ENCODE peak calls at places on chromosomes 6 and 20, in six cellular contexts. R, H, Q, C, L and E are unnamed samples.

GRCh38 chr6:126947070-126947469 is 171.4 kb upstream of the RSPO3 start:
- DNase-seq in H (no peak), L (no peak), R (peak; percentile 39), C (no peak), Q (no peak), E (peak; percentile 40)

GRCh38 chr6:125888989-125889656 is 67.4 kb upstream of the HINT3 start:
- DNase-seq in L (no peak), H (no peak), Q (peak; percentile 47), C (no peak), R (no peak), E (no peak)

GRCh38 chr6:139323511-139324445 is 32.0 kb upstream of the TXLNB start:
- DNase-seq in L (peak; percentile 89), H (peak; percentile 76), R (peak; percentile 88), Q (no peak), C (peak; percentile 37), E (peak; percentile 38)

GRCh38 chr20:17473662-17474061 is 57.5 kb downstream of the BFSP1 start:
- DNase-seq in C (no peak), H (no peak), R (no peak), Q (no peak), L (no peak), E (no peak)

GRCh38 chr20:24135786-24136185 is 147.2 kb upstream of the GGTLC1 start:
- DNase-seq in Q (no peak), R (no peak), L (no peak), H (no peak), C (no peak), E (no peak)

GRCh38 chr6:170117111-170117972 is 173.5 kb downstream of the DLL1 start:
- DNase-seq in H (no peak), Q (no peak), L (peak; percentile 76), R (peak; percentile 28), C (no peak), E (no peak)

GRCh38 chr6:30646450-30647038 is 389 bp upstream of the C6orf136 start:
- DNase-seq in Q (peak; percentile 12), H (peak; percentile 97), R (peak; percentile 95), C (peak; percentile 95), L (peak; percentile 80), E (peak; percentile 91)

GRCh38 chr6:63856271-63856670 is 220.7 kb downstream of the PHF3 start:
- DNase-seq in H (no peak), Q (no peak), C (no peak), R (no peak), L (no peak), E (no peak)

GRCh38 chr20:33555755-33556154 is 65.9 kb downstream of the CBFA2T2 start:
- DNase-seq in H (no peak), C (no peak), Q (no peak), L (no peak), R (no peak), E (no peak)

GRCh38 chr20:47992021-47992467 is 206.8 kb upstream of the SULF2 start:
- DNase-seq in R (no peak), L (no peak), Q (no peak), H (no peak), C (no peak), E (no peak)

GRCh38 chr6:92132446-92132845 is 1286.9 kb downstream of the EPHA7 start:
- DNase-seq in Q (no peak), L (no peak), R (no peak), H (no peak), C (no peak), E (no peak)

GRCh38 chr6:96537726-96538125 is 16.1 kb downstream of the UFL1 start:
- DNase-seq in R (no peak), C (no peak), H (no peak), Q (no peak), L (no peak), E (no peak)

GRCh38 chr6:7726416-7727149 is 684 bp downstream of the BMP6 start:
- DNase-seq in Q (peak; percentile 44), C (no peak), H (no peak), R (no peak), L (peak; percentile 82), E (no peak)

GRCh38 chr6:131792091-131792496 is 15.7 kb upstream of the ENPP1 start:
- DNase-seq in C (no peak), R (no peak), L (no peak), Q (no peak), H (no peak), E (no peak)

GRCh38 chr6:113457156-113457555 is 400.0 kb upstream of the MARCKS start:
- DNase-seq in L (no peak), C (no peak), H (no peak), Q (no peak), R (peak; percentile 67), E (no peak)

GRCh38 chr20:13995086-13995665 is at the start of gene MACROD2:
- DNase-seq in H (peak; percentile 95), R (peak; percentile 92), C (peak; percentile 90), Q (peak; percentile 99), L (peak; percentile 90), E (peak; percentile 74)

GRCh38 chr20:13990465-13990864 is at the start of gene SEL1L2:
- DNase-seq in L (no peak), H (no peak), R (no peak), Q (peak; percentile 57), C (no peak), E (no peak)

GRCh38 chr20:13991311-13991710 is 897 bp upstream of the SEL1L2 start:
- DNase-seq in H (no peak), L (no peak), Q (no peak), R (no peak), C (no peak), E (no peak)

GRCh38 chr20:13995841-13996240 is 525 bp downstream of the MACROD2 start:
- DNase-seq in Q (peak; percentile 57), R (peak; percentile 49), L (no peak), H (peak; percentile 74), C (peak; percentile 32), E (peak; percentile 16)

GRCh38 chr20:13996265-13996664 is 949 bp downstream of the MACROD2 start:
- DNase-seq in H (no peak), C (no peak), R (no peak), Q (no peak), L (no peak), E (no peak)
- H3K4me3 ChIP-seq in H (peak overlapping the region; percentile 69), C (peak overlapping the region; percentile 75), R (peak overlapping the region; percentile 70), Q (peak overlapping the region; percentile 77), L (peak overlapping the region; percentile 59), E (peak overlapping the region; percentile 77)

GRCh38 chr6:32664354-32664753 is 2.1 kb downstream of the HLA-DQB1 start:
- DNase-seq in L (no peak), R (no peak), Q (no peak), C (no peak), H (no peak), E (no peak)
- H3K27me3 ChIP-seq in L (no peaks in the 10 kb centered on the region), R (peaks cover 3% of the 10 kb centered on the region), Q (peaks cover 31% of the 10 kb centered on the region), C (no peaks in the 10 kb centered on the region), H (no peaks in the 10 kb centered on the region), E (no peaks in the 10 kb centered on the region)

GRCh38 chr6:41028618-41029486 is 10.2 kb downstream of the UNC5CL start:
- DNase-seq in C (no peak), L (no peak), H (no peak), R (no peak), Q (peak; percentile 42), E (no peak)

GRCh38 chr6:41023114-41023513 is 15.9 kb downstream of the UNC5CL start:
- DNase-seq in C (no peak), Q (no peak), H (no peak), R (no peak), L (no peak), E (no peak)

GRCh38 chr6:41027799-41028617 is 11.0 kb downstream of the UNC5CL start:
- DNase-seq in C (peak; percentile 70), R (peak; percentile 88), L (peak; percentile 96), H (peak; percentile 90), Q (peak; percentile 80), E (peak; percentile 79)

GRCh38 chr6:41025966-41026365 is 13.1 kb downstream of the UNC5CL start:
- DNase-seq in H (no peak), C (no peak), R (no peak), Q (no peak), L (no peak), E (no peak)

GRCh38 chr6:41027251-41027650 is 11.8 kb downstream of the UNC5CL start:
- DNase-seq in C (no peak), H (no peak), L (no peak), Q (no peak), R (no peak), E (no peak)
- H3K4me3 ChIP-seq in C (no peak overlapping the region), H (peak overlapping the region; percentile 63), L (peak overlapping the region; percentile 75), Q (peak overlapping the region; percentile 8), R (no peak overlapping the region), E (peak overlapping the region; percentile 70)

GRCh38 chr6:136235233-136235564 is 14.9 kb downstream of the MTFR2 start:
- DNase-seq in L (no peak), C (no peak), Q (no peak), H (no peak), R (no peak), E (no peak)

GRCh38 chr6:136236491-136237293 is 13.4 kb downstream of the MTFR2 start:
- DNase-seq in H (peak; percentile 71), L (no peak), C (no peak), Q (no peak), R (no peak), E (no peak)
- H3K27me3 ChIP-seq in H (no peaks in the 10 kb centered on the region), L (no peaks in the 10 kb centered on the region), C (no peaks in the 10 kb centered on the region), Q (no peaks in the 10 kb centered on the region), R (no peaks in the 10 kb centered on the region), E (no peaks in the 10 kb centered on the region)

GRCh38 chr6:40720375-40720748 is 133.2 kb upstream of the LRFN2 start:
- DNase-seq in C (no peak), H (no peak), L (no peak), R (no peak), Q (no peak), E (no peak)

GRCh38 chr6:40721252-40721936 is 134.2 kb upstream of the LRFN2 start:
- DNase-seq in C (no peak), Q (no peak), R (no peak), L (no peak), H (no peak), E (no peak)

GRCh38 chr6:40722081-40722480 is 134.9 kb upstream of the LRFN2 start:
- DNase-seq in L (no peak), H (no peak), R (no peak), Q (peak; percentile 14), C (no peak), E (no peak)

GRCh38 chr6:40718401-40718800 is 131.2 kb upstream of the LRFN2 start:
- DNase-seq in L (no peak), C (no peak), R (no peak), H (no peak), Q (no peak), E (no peak)

GRCh38 chr6:40719671-40720374 is 132.7 kb upstream of the LRFN2 start:
- DNase-seq in L (no peak), R (no peak), H (no peak), C (no peak), Q (peak; percentile 31), E (no peak)
- H3K4me3 ChIP-seq in L (no peak overlapping the region), R (no peak overlapping the region), H (no peak overlapping the region), C (no peak overlapping the region), Q (no peak overlapping the region), E (no peak overlapping the region)

GRCh38 chr20:49318091-49318429 is 40.2 kb upstream of the ZNFX1 start:
- DNase-seq in Q (no peak), C (no peak), R (no peak), H (no peak), L (no peak), E (no peak)
- H3K27me3 ChIP-seq in Q (peaks cover 71% of the 10 kb centered on the region), C (no peaks in the 10 kb centered on the region), R (peaks cover 1% of the 10 kb centered on the region), H (peaks cover 57% of the 10 kb centered on the region), L (peaks cover 54% of the 10 kb centered on the region), E (peaks cover 40% of the 10 kb centered on the region)